ENCODE peak calls at places on chromosomes 1 and 21, in five cellular contexts. Q is nephron progenitor cell, U is RWPE1, I is left ventricle myocardium inferior, H is MCF 10A. T is an unnamed sample.

GRCh38 chr1:107473065-107473464 is 332.2 kb downstream of the NTNG1 start:
- DNase-seq in Q (no peak), U (no peak), I (no peak), H (no peak), T (no peak)

GRCh38 chr1:159921700-159922498 is 3.4 kb downstream of the TAGLN2 start:
- DNase-seq in Q (no peak), U (no peak), I (no peak), H (no peak), T (no peak)

GRCh38 chr21:17270234-17270633 is 242.6 kb upstream of the CXADR start:
- DNase-seq in Q (no peak), U (peak), I (peak), H (peak), T (peak)

GRCh38 chr1:65208577-65208976 is 60.6 kb downstream of the AK4 start:
- DNase-seq in Q (no peak), U (no peak), I (peak), H (no peak), T (no peak)

GRCh38 chr21:25400427-25400826 is 206.9 kb downstream of the MRPL39 start:
- DNase-seq in Q (no peak), U (no peak), I (no peak), H (no peak), T (peak)

GRCh38 chr1:244339776-244340175 is 111.9 kb downstream of the ADSS2 start:
- DNase-seq in Q (no peak), U (no peak), I (no peak), H (no peak), T (no peak)

GRCh38 chr1:222798111-222798510 is 16.7 kb upstream of the DISP1 start:
- DNase-seq in Q (no peak), U (peak), I (no peak), H (peak), T (peak)

GRCh38 chr1:66464802-66465201 is 69.2 kb upstream of the SGIP1 start:
- DNase-seq in Q (no peak), U (peak), I (no peak), H (peak), T (peak)

GRCh38 chr1:67830928-67831596 is 2.2 kb downstream of the GNG12 start:
- DNase-seq in Q (no peak), U (no peak), I (no peak), H (no peak), T (no peak)

GRCh38 chr1:205328476-205328875 is 6.9 kb upstream of the NUAK2 start:
- DNase-seq in Q (peak), U (no peak), I (no peak), H (no peak), T (no peak)

GRCh38 chr1:20278692-20279130 is 12.0 kb upstream of the VWA5B1 start:
- DNase-seq in Q (no peak), U (no peak), I (no peak), H (no peak), T (no peak)

GRCh38 chr1:11594222-11594621 is 60.0 kb downstream of the FBXO2 start:
- DNase-seq in Q (peak), U (peak), I (no peak), H (no peak), T (peak)

GRCh38 chr21:35399706-35400105 is 350.6 kb upstream of the RUNX1 start:
- DNase-seq in Q (no peak), U (no peak), I (no peak), H (no peak), T (no peak)

GRCh38 chr1:62198781-62199125 is 4.1 kb downstream of the L1TD1 start:
- DNase-seq in Q (peak), U (no peak), I (no peak), H (peak), T (no peak)

GRCh38 chr1:15139654-15140350 is 13.7 kb upstream of the TMEM51 start:
- DNase-seq in Q (peak), U (peak), I (peak), H (no peak), T (peak)

GRCh38 chr1:14713077-14713476 is 114.6 kb downstream of the KAZN start:
- DNase-seq in Q (no peak), U (peak), I (no peak), H (peak), T (peak)

GRCh38 chr1:7886346-7886745 is 33.5 kb upstream of the UTS2 start:
- DNase-seq in Q (no peak), U (peak), I (no peak), H (peak), T (peak)

GRCh38 chr1:12760256-12760795 is 13.2 kb upstream of the PRAMEF12 start:
- DNase-seq in Q (peak), U (no peak), I (no peak), H (peak), T (no peak)

GRCh38 chr1:90537606-90538362 is 179.3 kb downstream of the BARHL2 start:
- DNase-seq in Q (no peak), U (no peak), I (no peak), H (no peak), T (no peak)

GRCh38 chr1:222790115-222790514 is 24.7 kb upstream of the DISP1 start:
- DNase-seq in Q (no peak), U (no peak), I (no peak), H (no peak), T (no peak)

GRCh38 chr21:34003428-34003827 is 70.0 kb upstream of the MRPS6 start:
- DNase-seq in Q (no peak), U (no peak), I (no peak), H (no peak), T (no peak)

GRCh38 chr1:203835476-203835875 is 25.9 kb upstream of the SNRPE start:
- DNase-seq in Q (no peak), U (no peak), I (no peak), H (no peak), T (no peak)
- TF ChIP-seq CTCF in Q (no peak), U (no peak), I (no peak), H (no peak), T (peak)

GRCh38 chr1:93980320-93980744 is 71.1 kb upstream of the GCLM start:
- DNase-seq in Q (peak), U (no peak), I (no peak), H (no peak), T (no peak)
- TF ChIP-seq CTCF in Q (peak), U (no peak), I (peak), H (no peak), T (peak)

GRCh38 chr1:152926091-152926490 is 17.7 kb downstream of the IVL start:
- DNase-seq in Q (no peak), U (peak), I (no peak), H (peak), T (peak)
- TF ChIP-seq CTCF in Q (no peak), U (peak), I (no peak), H (peak), T (peak)

GRCh38 chr1:29171521-29171920 is 10.2 kb downstream of the SRSF4 start:
- DNase-seq in Q (no peak), U (no peak), I (no peak), H (no peak), T (no peak)
- TF ChIP-seq CTCF in Q (no peak), U (no peak), I (no peak), H (no peak), T (no peak)

DNA sequence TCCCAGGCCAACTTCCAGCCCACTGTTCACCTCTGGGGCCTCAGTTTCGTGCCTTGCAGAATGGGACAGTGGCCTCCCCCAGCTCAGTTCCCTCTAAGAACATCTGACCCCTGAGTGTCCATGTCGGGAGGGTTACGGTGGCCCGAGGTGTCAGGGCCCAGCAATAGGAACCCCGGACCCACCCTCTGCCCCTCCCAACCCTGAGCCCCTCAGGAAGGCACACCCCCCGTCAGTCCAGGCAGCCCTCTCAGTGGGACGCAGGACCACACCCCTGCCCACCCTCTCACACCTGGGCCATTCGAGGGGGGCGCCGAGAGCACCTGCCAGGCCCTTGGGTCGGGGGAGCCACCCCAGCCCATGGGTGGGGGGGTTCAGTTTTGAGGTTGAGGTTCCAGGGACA is 447 bp downstream of the TTC34 start:
- DNase-seq in Q (no peak), U (no peak), I (peak), H (no peak), T (no peak)
- TF ChIP-seq CTCF in Q (no peak), U (no peak), I (no peak), H (no peak), T (no peak)

GRCh38 chr1:33725037-33725436 is 138.8 kb upstream of the HMGB4 start:
- DNase-seq in Q (no peak), U (no peak), I (no peak), H (no peak), T (no peak)

GRCh38 chr1:33723251-33723650 is 140.6 kb upstream of the HMGB4 start:
- DNase-seq in Q (no peak), U (no peak), I (no peak), H (no peak), T (no peak)

GRCh38 chr1:33726274-33726804 is 137.5 kb upstream of the HMGB4 start:
- DNase-seq in Q (no peak), U (no peak), I (no peak), H (no peak), T (no peak)

GRCh38 chr1:33721416-33721815 is 142.5 kb upstream of the HMGB4 start:
- DNase-seq in Q (no peak), U (no peak), I (no peak), H (no peak), T (no peak)

DNA sequence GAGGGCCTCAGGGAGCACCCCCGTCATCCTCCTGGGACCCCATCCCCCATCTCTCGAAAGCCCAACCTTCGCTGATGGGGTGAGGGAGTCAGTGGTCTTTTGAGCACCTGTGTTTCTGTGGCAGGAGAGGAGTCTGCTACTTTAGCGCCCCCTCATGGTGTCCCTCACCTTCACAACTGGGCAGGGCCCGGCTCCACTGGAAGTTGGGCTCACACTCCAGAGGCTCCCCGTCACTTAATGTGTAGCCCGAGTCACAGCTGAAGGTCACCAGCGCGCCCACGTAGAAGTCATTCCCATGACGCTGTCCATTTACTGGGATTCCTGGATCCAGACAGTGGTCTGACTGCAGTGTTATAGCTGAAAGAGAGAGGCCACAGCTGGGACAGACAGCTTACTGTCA is 139.5 kb upstream of the HMGB4 start:
- DNase-seq in Q (no peak), U (no peak), I (no peak), H (no peak), T (no peak)
- TF ChIP-seq CTCF in Q (no peak), U (no peak), I (no peak), H (no peak), T (no peak)

T was measured in epithelial cell of esophagus.